ENCODE peak calls at places on chromosomes 4 and X, in ten cellular contexts. I, O, E, B, V, H, X, Y, Q and D are unnamed samples.

GRCh38 chrX:20527458-20528099 is 260.9 kb upstream of the RPS6KA3 start:
- DNase-seq in I (peak; percentile 38), O (no peak), E (no peak), B (peak; percentile 57), V (no peak), H (no peak), X (peak; percentile 6), Y (peak; percentile 33), Q (no peak), D (no peak)

GRCh38 chr4:141686146-141686775 is 49.9 kb downstream of the IL15 start:
- DNase-seq in I (peak; percentile 52), O (no peak), E (peak; percentile 78), B (peak; percentile 78), V (no peak), H (no peak), X (no peak), Y (no peak), Q (no peak), D (no peak)

GRCh38 chr4:76956961-76957738 is 7.6 kb downstream of the SEPTIN11 start:
- DNase-seq in I (no peak), O (no peak), E (no peak), B (peak; percentile 62), V (no peak), H (no peak), X (peak; percentile 42), Y (peak; percentile 35), Q (no peak), D (no peak)

GRCh38 chr4:175540151-175540550 is 271.9 kb downstream of the GPM6A start:
- DNase-seq in I (no peak), O (no peak), E (no peak), B (no peak), V (no peak), H (no peak), X (no peak), Y (no peak), Q (no peak), D (no peak)

GRCh38 chrX:105876658-105877057 is 54.3 kb downstream of the NRK start:
- DNase-seq in I (peak; percentile 19), O (no peak), E (no peak), B (no peak), V (no peak), H (no peak), X (no peak), Y (peak; percentile 12), Q (no peak), D (no peak)

GRCh38 chrX:120560842-120561633 is at the start of gene CUL4B:
- DNase-seq in I (peak; percentile 94), O (peak; percentile 86), E (peak; percentile 94), B (peak; percentile 92), V (peak; percentile 83), H (peak; percentile 90), X (peak; percentile 93), Y (peak; percentile 95), Q (peak; percentile 91), D (peak; percentile 95)

GRCh38 chrX:111338095-111338698 is 67.9 kb upstream of the CAPN6 start:
- DNase-seq in I (no peak), O (no peak), E (no peak), B (no peak), V (no peak), H (no peak), X (no peak), Y (no peak), Q (no peak), D (no peak)

GRCh38 chrX:53031380-53031779 is 17.2 kb upstream of the GPR173 start:
- DNase-seq in I (no peak), O (no peak), E (no peak), B (no peak), V (no peak), H (no peak), X (no peak), Y (no peak), Q (no peak), D (no peak)

GRCh38 chrX:17377047-17377692 is 2.2 kb downstream of the NHS start:
- DNase-seq in I (peak; percentile 61), O (no peak), E (peak; percentile 68), B (peak; percentile 77), V (no peak), H (no peak), X (no peak), Y (peak; percentile 63), Q (peak; percentile 21), D (peak; percentile 76)

GRCh38 chr4:83214079-83214478 is 70.5 kb downstream of the COQ2 start:
- DNase-seq in I (no peak), O (no peak), E (no peak), B (no peak), V (no peak), H (no peak), X (no peak), Y (no peak), Q (no peak), D (no peak)

GRCh38 chr4:83208776-83209365 is 75.7 kb downstream of the COQ2 start:
- DNase-seq in I (no peak), O (no peak), E (no peak), B (peak; percentile 66), V (no peak), H (no peak), X (no peak), Y (no peak), Q (no peak), D (no peak)

GRCh38 chr4:83213640-83214039 is 71.0 kb downstream of the COQ2 start:
- DNase-seq in I (no peak), O (no peak), E (no peak), B (no peak), V (no peak), H (no peak), X (no peak), Y (no peak), Q (no peak), D (no peak)

GRCh38 chr4:83208371-83208770 is 76.2 kb downstream of the COQ2 start:
- DNase-seq in I (no peak), O (no peak), E (no peak), B (peak; percentile 4), V (no peak), H (no peak), X (no peak), Y (no peak), Q (no peak), D (no peak)

DNA sequence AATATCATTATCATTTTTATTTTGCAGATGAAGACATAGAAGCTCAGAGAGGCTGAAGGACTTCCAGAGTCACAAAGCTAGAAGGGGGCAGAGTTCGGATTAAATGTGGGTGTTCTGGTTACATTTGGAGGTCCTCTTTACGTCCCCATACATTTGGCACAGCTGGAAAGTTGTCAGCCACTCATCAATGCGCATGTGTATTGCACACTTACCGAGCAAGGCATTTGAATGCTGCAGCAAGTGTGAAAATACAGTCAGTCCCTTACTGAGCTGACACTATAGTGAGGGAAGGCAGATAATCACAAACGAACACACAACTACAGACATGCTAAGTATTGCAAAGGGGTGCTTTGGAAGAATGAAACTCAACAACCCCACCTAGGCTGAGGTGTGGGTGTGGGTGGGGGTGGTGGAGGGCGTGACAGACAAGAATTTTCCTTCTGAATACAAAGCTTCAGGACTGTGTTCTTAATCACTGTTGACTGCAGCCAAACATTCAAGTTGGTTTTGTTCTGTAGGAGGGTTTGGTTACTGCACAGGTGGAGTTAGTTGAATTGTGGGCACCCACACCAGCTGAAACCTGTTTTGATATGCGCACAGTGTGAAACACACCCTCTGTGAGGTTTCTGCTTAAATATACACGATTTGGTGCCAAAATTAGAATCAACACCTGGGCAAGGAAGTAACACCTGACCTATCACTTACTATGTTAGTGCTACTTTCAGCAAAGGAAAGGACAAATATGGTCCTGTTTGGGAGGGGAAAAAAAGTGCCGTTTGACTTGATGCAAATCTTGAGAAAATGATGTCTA is 72.4 kb downstream of the COQ2 start:
- DNase-seq in I (no peak), O (no peak), E (no peak), B (no peak), V (no peak), H (peak; percentile 32), X (no peak), Y (peak; percentile 22), Q (no peak), D (no peak)
- H3K27ac ChIP-seq in I (no peak overlapping the region), O (no peak overlapping the region), E (no peak overlapping the region), B (no peak overlapping the region), V (no peak overlapping the region), H (peak overlapping the region; percentile 74), X (no peak overlapping the region), Y (peak overlapping the region; percentile 49), Q (no peak overlapping the region), D (no peak overlapping the region)

DNA sequence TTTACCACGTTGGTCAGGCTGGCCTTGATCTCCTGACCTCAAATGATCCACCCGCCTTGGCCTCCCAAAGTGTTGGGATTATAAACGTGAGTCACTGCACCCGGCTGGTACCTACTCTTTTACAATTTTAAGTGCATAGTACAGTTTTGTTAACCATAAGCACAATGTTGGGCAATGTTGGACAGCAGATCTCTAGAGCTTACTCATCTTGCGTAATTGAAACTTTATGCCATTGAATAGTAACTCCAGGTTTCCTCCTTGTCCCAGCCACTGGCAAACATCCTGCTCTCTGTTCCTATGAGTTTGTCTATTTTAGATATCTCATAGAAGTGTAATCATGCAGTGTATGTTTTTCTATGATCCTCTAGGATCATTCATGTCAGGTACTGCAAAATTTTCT is 9.3 kb upstream of the CPE start:
- DNase-seq in I (no peak), O (no peak), E (no peak), B (peak; percentile 70), V (no peak), H (no peak), X (no peak), Y (peak; percentile 52), Q (no peak), D (no peak)
- H3K27ac ChIP-seq in I (no peak overlapping the region), O (no peak overlapping the region), E (no peak overlapping the region), B (no peak overlapping the region), V (no peak overlapping the region), H (no peak overlapping the region), X (no peak overlapping the region), Y (peak overlapping the region; percentile 37), Q (no peak overlapping the region), D (no peak overlapping the region)

DNA sequence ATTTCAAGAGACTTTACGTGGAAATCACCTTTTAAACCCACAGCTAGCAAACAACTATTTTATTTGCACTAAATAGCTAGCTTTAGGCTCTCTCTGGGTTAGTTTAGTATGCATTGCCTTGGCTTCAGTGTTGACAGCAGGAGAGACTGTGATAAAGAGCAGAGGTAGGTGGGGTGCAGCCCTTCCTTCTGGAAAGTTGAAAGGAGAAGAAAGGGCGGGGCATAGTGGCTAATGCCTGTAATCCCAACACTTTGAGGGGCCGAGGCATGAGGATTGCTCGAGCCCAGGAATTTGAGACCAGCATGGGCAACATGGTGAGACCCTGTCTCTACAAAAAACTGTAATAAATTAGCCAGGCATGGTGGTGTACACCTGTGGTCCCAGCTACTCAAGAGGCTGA is 29.0 kb upstream of the TMEM154 start:
- DNase-seq in I (no peak), O (no peak), E (no peak), B (no peak), V (no peak), H (no peak), X (no peak), Y (no peak), Q (no peak), D (no peak)
- H3K27ac ChIP-seq in I (no peak overlapping the region), O (no peak overlapping the region), E (no peak overlapping the region), B (no peak overlapping the region), V (no peak overlapping the region), H (no peak overlapping the region), X (no peak overlapping the region), Y (peak overlapping the region; percentile 84), Q (no peak overlapping the region), D (no peak overlapping the region)

DNA sequence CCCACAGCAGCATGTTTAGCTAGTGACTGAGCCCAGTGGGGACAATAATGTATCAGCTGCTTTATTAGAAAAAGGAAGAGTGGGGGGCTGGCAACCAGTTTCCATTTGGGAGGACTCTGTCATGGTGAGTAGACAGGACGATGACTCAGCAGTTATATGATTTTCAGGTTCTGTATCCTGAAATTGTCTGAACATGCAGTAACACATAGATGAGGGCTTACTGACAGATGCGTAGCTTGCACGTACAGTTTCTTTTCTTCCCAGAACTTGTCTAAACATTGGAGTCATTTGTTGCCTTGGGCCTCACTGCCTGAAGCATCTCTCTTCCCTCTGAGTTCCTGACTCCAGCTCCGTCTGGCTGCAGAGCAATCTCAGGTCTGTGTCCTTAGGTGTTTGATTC is 1415.6 kb upstream of the TENM3 start:
- DNase-seq in I (peak; percentile 67), O (peak; percentile 2), E (peak; percentile 21), B (peak; percentile 34), V (no peak), H (no peak), X (no peak), Y (peak; percentile 8), Q (no peak), D (no peak)
- H3K27ac ChIP-seq in I (peak overlapping the region; percentile 59), O (peak overlapping the region; percentile 49), E (peak overlapping the region; percentile 40), B (no peak overlapping the region), V (no peak overlapping the region), H (no peak overlapping the region), X (no peak overlapping the region), Y (peak overlapping the region; percentile 46), Q (no peak overlapping the region), D (peak overlapping the region; percentile 22)